ENCODE peak calls at places on chromosomes 12 and 14, in seven cellular contexts. D is AG10803, S is stomach, O is fibroblast of villous mesenchyme, P is nephron progenitor cell, X is breast epithelium, A is heart right ventricle. Y is an unnamed sample.

GRCh38 chr12:127677537-127678131 is 589.3 kb upstream of the TMEM132C start:
- DNase-seq in D (peak; percentile 83), S (peak; percentile 77), O (peak; percentile 68), P (peak; percentile 80), X (peak; percentile 27), A (peak; percentile 32), Y (peak; percentile 54)

GRCh38 chr12:84811291-84811690 is 101.3 kb downstream of the SLC6A15 start:
- DNase-seq in D (peak; percentile 57), S (no peak), O (no peak), P (no peak), X (no peak), A (no peak), Y (no peak)

GRCh38 chr12:30824311-30824710 is 69.6 kb upstream of the CAPRIN2 start:
- DNase-seq in D (no peak), S (no peak), O (no peak), P (no peak), X (no peak), A (no peak), Y (no peak)

GRCh38 chr14:73059326-73059725 is 992 bp downstream of the RBM25 start:
- DNase-seq in D (peak; percentile 45), S (no peak), O (peak; percentile 75), P (no peak), X (no peak), A (no peak), Y (no peak)

GRCh38 chr14:106657460-106657859 is 1131.1 kb downstream of the TMEM121 start:
- DNase-seq in D (no peak), S (no peak), O (no peak), P (no peak), X (no peak), A (no peak), Y (no peak)

GRCh38 chr14:80385340-80385739 is 174.0 kb upstream of the DIO2 start:
- DNase-seq in D (no peak), S (no peak), O (no peak), P (no peak), X (no peak), A (no peak), Y (no peak)

GRCh38 chr12:52235822-52236291 is 2.8 kb downstream of the KRT7 start:
- DNase-seq in D (no peak), S (peak; percentile 77), O (no peak), P (no peak), X (peak; percentile 69), A (no peak), Y (peak; percentile 16)

GRCh38 chr12:27236498-27236897 is 7.6 kb upstream of the STK38L start:
- DNase-seq in D (no peak), S (no peak), O (peak; percentile 71), P (no peak), X (no peak), A (no peak), Y (no peak)

GRCh38 chr14:75492832-75493579 is 29.3 kb upstream of the BATF start:
- DNase-seq in D (no peak), S (no peak), O (no peak), P (no peak), X (no peak), A (no peak), Y (no peak)

DNA sequence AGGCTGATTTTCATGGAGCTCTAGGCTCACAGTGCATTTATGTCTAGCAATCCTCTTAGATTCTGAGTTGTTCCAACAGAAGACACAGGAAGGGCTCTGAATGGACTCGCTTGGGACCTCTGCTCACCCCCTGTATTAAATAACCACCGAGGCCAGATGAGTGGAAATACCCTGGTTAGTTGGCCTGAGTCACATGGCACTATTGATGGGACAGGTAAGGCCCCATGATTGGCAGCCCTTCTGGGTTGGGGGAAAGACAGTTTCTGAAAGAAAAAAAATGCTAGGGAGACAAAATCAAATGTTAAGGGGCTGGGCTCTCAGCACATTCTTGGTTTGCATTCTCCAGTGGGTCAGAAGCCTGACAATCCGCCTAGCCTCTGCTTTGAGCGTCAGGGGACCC is 14.8 kb downstream of the DGLUCY start:
- DNase-seq in D (no peak), S (no peak), O (no peak), P (no peak), X (no peak), A (no peak), Y (no peak)
- TF ChIP-seq CTCF in D (no peak), S (no peak), O (no peak), P (no peak), X (no peak), A (no peak), Y (no peak)

GRCh38 chr14:54333511-54333910 is 63.3 kb upstream of the CDKN3 start:
- DNase-seq in D (no peak), S (no peak), O (no peak), P (no peak), X (no peak), A (no peak), Y (no peak)
- TF ChIP-seq CTCF in D (no peak), S (no peak), O (no peak), P (no peak), X (no peak), A (no peak), Y (no peak)

DNA sequence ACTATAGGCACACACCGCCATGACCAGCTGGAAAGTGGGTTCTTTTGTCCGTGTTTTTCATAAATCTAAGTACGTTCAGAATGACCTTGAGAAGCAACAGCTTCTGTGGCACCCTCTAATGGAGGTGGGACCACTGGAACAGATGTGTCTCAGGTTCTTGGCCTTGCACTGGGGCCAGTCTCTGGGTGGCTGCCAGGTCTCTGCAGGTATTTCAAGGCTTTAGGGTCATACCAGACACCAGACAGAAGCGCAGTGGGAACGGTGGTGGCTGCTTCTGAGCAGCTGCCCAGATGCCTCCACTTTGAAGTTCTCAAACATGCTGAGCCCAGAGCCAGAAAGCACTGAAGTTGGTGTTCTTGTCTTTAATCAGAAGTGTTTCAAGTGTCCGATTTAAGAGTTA is 75.0 kb upstream of the RBM19 start:
- DNase-seq in D (no peak), S (no peak), O (no peak), P (no peak), X (no peak), A (no peak), Y (no peak)
- TF ChIP-seq CTCF in D (no peak), S (no peak), O (no peak), P (no peak), X (no peak), A (no peak), Y (no peak)

GRCh38 chr12:69704357-69704756 is 5.3 kb upstream of the BEST3 start:
- DNase-seq in D (no peak), S (no peak), O (no peak), P (no peak), X (no peak), A (no peak), Y (no peak)

GRCh38 chr12:69714542-69714941 is 15.4 kb upstream of the BEST3 start:
- DNase-seq in D (no peak), S (no peak), O (no peak), P (no peak), X (no peak), A (no peak), Y (no peak)

GRCh38 chr12:69712826-69713225 is 13.7 kb upstream of the BEST3 start:
- DNase-seq in D (no peak), S (no peak), O (no peak), P (no peak), X (no peak), A (no peak), Y (no peak)

GRCh38 chr12:69703146-69703642 is 4.1 kb upstream of the BEST3 start:
- DNase-seq in D (no peak), S (no peak), O (no peak), P (no peak), X (no peak), A (no peak), Y (no peak)

GRCh38 chr12:69708649-69709048 is 9.5 kb upstream of the BEST3 start:
- DNase-seq in D (no peak), S (no peak), O (no peak), P (no peak), X (no peak), A (no peak), Y (no peak)
- TF ChIP-seq CTCF in D (no peak), S (no peak), O (peak; percentile 12), P (peak; percentile 29), X (no peak), A (peak; percentile 13), Y (no peak)

GRCh38 chr12:79555006-79555925 is 135.5 kb downstream of the PAWR start:
- DNase-seq in D (peak; percentile 73), S (no peak), O (peak; percentile 79), P (no peak), X (no peak), A (no peak), Y (no peak)
- TF ChIP-seq CTCF in D (peak; percentile 84), S (no peak), O (peak; percentile 75), P (peak; percentile 27), X (peak; percentile 77), A (peak; percentile 52), Y (no peak)

GRCh38 chr14:101961011-101961721 is 3.2 kb upstream of the DYNC1H1 start:
- DNase-seq in D (peak; percentile 77), S (peak; percentile 82), O (peak; percentile 77), P (peak; percentile 76), X (no peak), A (peak; percentile 71), Y (peak; percentile 51)

GRCh38 chr14:101961746-101962502 is 2.4 kb upstream of the DYNC1H1 start:
- DNase-seq in D (no peak), S (no peak), O (no peak), P (no peak), X (no peak), A (no peak), Y (no peak)

GRCh38 chr14:101959277-101959676 is 5.1 kb upstream of the DYNC1H1 start:
- DNase-seq in D (peak; percentile 24), S (no peak), O (peak; percentile 38), P (no peak), X (no peak), A (no peak), Y (no peak)

GRCh38 chr14:101958418-101959185 is 5.8 kb upstream of the DYNC1H1 start:
- DNase-seq in D (no peak), S (no peak), O (no peak), P (no peak), X (no peak), A (no peak), Y (no peak)

DNA sequence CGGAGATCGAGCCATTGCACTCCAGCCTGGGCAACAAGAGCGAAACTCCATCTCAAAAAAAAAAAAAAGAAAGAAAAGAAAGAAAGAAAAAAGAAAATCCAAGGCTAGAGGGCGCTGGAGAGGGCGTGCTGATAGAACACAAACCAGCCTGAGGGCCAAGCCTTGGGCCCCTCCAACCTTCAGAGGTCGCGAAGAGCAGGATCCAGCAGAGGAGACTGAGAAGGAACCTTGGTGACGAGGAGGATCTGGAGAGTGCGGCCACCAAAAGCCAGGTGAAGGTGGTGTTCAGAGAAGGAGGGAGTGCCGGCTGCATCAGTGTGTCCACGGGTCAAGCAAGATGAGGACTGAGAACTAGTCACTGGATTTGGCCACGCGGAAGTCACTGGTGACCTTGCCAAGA is 4.1 kb upstream of the DYNC1H1 start:
- DNase-seq in D (no peak), S (no peak), O (no peak), P (no peak), X (no peak), A (no peak), Y (no peak)
- TF ChIP-seq CTCF in D (peak; percentile 55), S (no peak), O (peak; percentile 52), P (peak; percentile 34), X (no peak), A (peak; percentile 5), Y (no peak)

DNA sequence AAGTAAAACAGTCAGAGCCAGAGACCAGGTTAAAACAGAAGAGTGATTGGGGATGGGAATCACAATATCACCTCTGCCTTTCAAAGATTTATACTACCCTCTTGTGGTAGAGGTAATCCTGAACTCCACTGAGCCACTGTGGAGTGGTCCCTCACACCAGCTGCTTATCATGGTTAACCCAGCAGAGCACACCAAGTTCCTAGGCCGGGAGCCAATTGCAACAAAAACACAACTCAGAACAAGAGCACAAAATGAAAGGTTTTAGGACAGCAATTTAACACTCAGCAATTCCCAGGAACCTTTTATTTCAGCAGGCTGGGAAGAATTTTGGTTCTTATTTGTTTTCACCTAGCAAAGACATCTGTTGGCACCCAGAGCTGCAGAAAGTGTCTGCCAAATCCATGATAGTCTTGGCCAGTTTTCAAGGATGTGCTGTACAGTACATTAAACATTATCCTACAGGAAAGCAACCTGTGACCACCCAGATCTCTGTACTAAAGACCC is 220.5 kb upstream of the ATXN7L3B start:
- DNase-seq in D (no peak), S (no peak), O (peak; percentile 32), P (peak; percentile 18), X (no peak), A (no peak), Y (no peak)
- TF ChIP-seq CTCF in D (no peak), S (no peak), O (peak; percentile 32), P (peak; percentile 42), X (peak; percentile 41), A (no peak), Y (no peak)